ENCODE peak calls at places on chromosomes 1 and 21, in five cellular contexts. One of them, this sample, is unnamed.

GRCh38 chr1:109904105-109904817 is 6.4 kb upstream of the CSF1 start:
- DNase-seq in fibroblast of pulmonary artery: no peak
- DNase-seq in activated naive CD8-positive, alpha-beta T cell treated with anti-CD3 and anti-CD28 coated beads, Interleukin-2, amount 50 U/mL, for 24 hours: no peak
- DNase-seq in NCI-H1092: no peak
- DNase-seq in head of caudate nucleus: peak; percentile 88
- DNase-seq in this sample: no peak

GRCh38 chr1:230807029-230807428 is 59.8 kb downstream of the CAPN9 start:
- DNase-seq in activated naive CD8-positive, alpha-beta T cell treated with anti-CD3 and anti-CD28 coated beads, Interleukin-2, amount 50 U/mL, for 24 hours: no peak
- DNase-seq in NCI-H1092: peak; percentile 50
- DNase-seq in fibroblast of pulmonary artery: no peak
- DNase-seq in head of caudate nucleus: peak; percentile 95
- DNase-seq in this sample: no peak

GRCh38 chr1:31413405-31414005 is 492 bp downstream of the SERINC2 start:
- DNase-seq in NCI-H1092: no peak
- DNase-seq in head of caudate nucleus: no peak
- DNase-seq in fibroblast of pulmonary artery: peak; percentile 23
- DNase-seq in activated naive CD8-positive, alpha-beta T cell treated with anti-CD3 and anti-CD28 coated beads, Interleukin-2, amount 50 U/mL, for 24 hours: peak; percentile 19
- DNase-seq in this sample: peak; percentile 38

GRCh38 chr1:32953495-32953894 is 11.1 kb downstream of the RNF19B start:
- DNase-seq in fibroblast of pulmonary artery: peak; percentile 67
- DNase-seq in activated naive CD8-positive, alpha-beta T cell treated with anti-CD3 and anti-CD28 coated beads, Interleukin-2, amount 50 U/mL, for 24 hours: no peak
- DNase-seq in head of caudate nucleus: no peak
- DNase-seq in NCI-H1092: no peak
- DNase-seq in this sample: no peak

GRCh38 chr1:62245201-62245600 is 50.6 kb downstream of the L1TD1 start:
- DNase-seq in activated naive CD8-positive, alpha-beta T cell treated with anti-CD3 and anti-CD28 coated beads, Interleukin-2, amount 50 U/mL, for 24 hours: no peak
- DNase-seq in fibroblast of pulmonary artery: no peak
- DNase-seq in head of caudate nucleus: no peak
- DNase-seq in NCI-H1092: no peak
- DNase-seq in this sample: no peak

GRCh38 chr1:155295183-155295941 is 5.9 kb downstream of the PKLR start:
- DNase-seq in NCI-H1092: no peak
- DNase-seq in fibroblast of pulmonary artery: no peak
- DNase-seq in activated naive CD8-positive, alpha-beta T cell treated with anti-CD3 and anti-CD28 coated beads, Interleukin-2, amount 50 U/mL, for 24 hours: no peak
- DNase-seq in head of caudate nucleus: no peak
- DNase-seq in this sample: no peak

GRCh38 chr1:226945106-226945857 is 5.2 kb downstream of the COQ8A start:
- DNase-seq in NCI-H1092: peak; percentile 81
- DNase-seq in fibroblast of pulmonary artery: no peak
- DNase-seq in activated naive CD8-positive, alpha-beta T cell treated with anti-CD3 and anti-CD28 coated beads, Interleukin-2, amount 50 U/mL, for 24 hours: no peak
- DNase-seq in head of caudate nucleus: no peak
- DNase-seq in this sample: peak; percentile 44

GRCh38 chr1:105830614-105831146 is 1225.8 kb upstream of the PRMT6 start:
- DNase-seq in fibroblast of pulmonary artery: no peak
- DNase-seq in activated naive CD8-positive, alpha-beta T cell treated with anti-CD3 and anti-CD28 coated beads, Interleukin-2, amount 50 U/mL, for 24 hours: no peak
- DNase-seq in NCI-H1092: no peak
- DNase-seq in head of caudate nucleus: no peak
- DNase-seq in this sample: no peak

GRCh38 chr1:70779571-70779970 is 268.0 kb downstream of the PTGER3 start:
- DNase-seq in fibroblast of pulmonary artery: peak; percentile 2
- DNase-seq in head of caudate nucleus: no peak
- DNase-seq in NCI-H1092: no peak
- DNase-seq in activated naive CD8-positive, alpha-beta T cell treated with anti-CD3 and anti-CD28 coated beads, Interleukin-2, amount 50 U/mL, for 24 hours: no peak
- DNase-seq in this sample: no peak

GRCh38 chr1:182211364-182211763 is 149.9 kb upstream of the ZNF648 start:
- DNase-seq in head of caudate nucleus: no peak
- DNase-seq in NCI-H1092: no peak
- DNase-seq in activated naive CD8-positive, alpha-beta T cell treated with anti-CD3 and anti-CD28 coated beads, Interleukin-2, amount 50 U/mL, for 24 hours: no peak
- DNase-seq in fibroblast of pulmonary artery: no peak
- DNase-seq in this sample: no peak

GRCh38 chr21:33622253-33622652 is 19.3 kb downstream of the CRYZL1 start:
- DNase-seq in activated naive CD8-positive, alpha-beta T cell treated with anti-CD3 and anti-CD28 coated beads, Interleukin-2, amount 50 U/mL, for 24 hours: no peak
- DNase-seq in NCI-H1092: no peak
- DNase-seq in head of caudate nucleus: no peak
- DNase-seq in fibroblast of pulmonary artery: no peak
- DNase-seq in this sample: no peak

GRCh38 chr1:61591316-61591715 is 133.6 kb downstream of the TM2D1 start:
- DNase-seq in NCI-H1092: no peak
- DNase-seq in head of caudate nucleus: no peak
- DNase-seq in fibroblast of pulmonary artery: no peak
- DNase-seq in activated naive CD8-positive, alpha-beta T cell treated with anti-CD3 and anti-CD28 coated beads, Interleukin-2, amount 50 U/mL, for 24 hours: no peak
- DNase-seq in this sample: no peak

GRCh38 chr1:154219511-154219910 is 1.2 kb upstream of the UBAP2L start:
- DNase-seq in head of caudate nucleus: no peak
- DNase-seq in activated naive CD8-positive, alpha-beta T cell treated with anti-CD3 and anti-CD28 coated beads, Interleukin-2, amount 50 U/mL, for 24 hours: peak; percentile 11
- DNase-seq in NCI-H1092: no peak
- DNase-seq in fibroblast of pulmonary artery: no peak
- DNase-seq in this sample: no peak

GRCh38 chr1:233863901-233864545 is 40.5 kb upstream of the SLC35F3 start:
- DNase-seq in fibroblast of pulmonary artery: no peak
- DNase-seq in NCI-H1092: no peak
- DNase-seq in activated naive CD8-positive, alpha-beta T cell treated with anti-CD3 and anti-CD28 coated beads, Interleukin-2, amount 50 U/mL, for 24 hours: no peak
- DNase-seq in head of caudate nucleus: no peak
- DNase-seq in this sample: no peak

GRCh38 chr1:211495584-211495983 is 3.6 kb upstream of the RD3 start:
- DNase-seq in fibroblast of pulmonary artery: no peak
- DNase-seq in activated naive CD8-positive, alpha-beta T cell treated with anti-CD3 and anti-CD28 coated beads, Interleukin-2, amount 50 U/mL, for 24 hours: no peak
- DNase-seq in NCI-H1092: no peak
- DNase-seq in head of caudate nucleus: no peak
- DNase-seq in this sample: no peak

GRCh38 chr1:75394386-75395139 is 216.4 kb downstream of the SLC44A5 start:
- DNase-seq in fibroblast of pulmonary artery: no peak
- DNase-seq in activated naive CD8-positive, alpha-beta T cell treated with anti-CD3 and anti-CD28 coated beads, Interleukin-2, amount 50 U/mL, for 24 hours: no peak
- DNase-seq in head of caudate nucleus: no peak
- DNase-seq in NCI-H1092: no peak
- DNase-seq in this sample: no peak

GRCh38 chr1:203252678-203253077 is 23.2 kb upstream of the CHIT1 start:
- DNase-seq in fibroblast of pulmonary artery: no peak
- DNase-seq in NCI-H1092: no peak
- DNase-seq in activated naive CD8-positive, alpha-beta T cell treated with anti-CD3 and anti-CD28 coated beads, Interleukin-2, amount 50 U/mL, for 24 hours: no peak
- DNase-seq in head of caudate nucleus: no peak
- DNase-seq in this sample: no peak

GRCh38 chr1:152398812-152399698 is 15.0 kb downstream of the CRNN start:
- DNase-seq in NCI-H1092: no peak
- DNase-seq in activated naive CD8-positive, alpha-beta T cell treated with anti-CD3 and anti-CD28 coated beads, Interleukin-2, amount 50 U/mL, for 24 hours: no peak
- DNase-seq in fibroblast of pulmonary artery: peak; percentile 16
- DNase-seq in head of caudate nucleus: no peak
- DNase-seq in this sample: no peak

GRCh38 chr1:47587891-47588582 is 150.2 kb downstream of the FOXD2 start:
- DNase-seq in fibroblast of pulmonary artery: peak; percentile 21
- DNase-seq in NCI-H1092: no peak
- DNase-seq in activated naive CD8-positive, alpha-beta T cell treated with anti-CD3 and anti-CD28 coated beads, Interleukin-2, amount 50 U/mL, for 24 hours: no peak
- DNase-seq in head of caudate nucleus: no peak
- DNase-seq in this sample: no peak

GRCh38 chr1:248404024-248404423 is 1.2 kb downstream of the OR2T1 start:
- DNase-seq in head of caudate nucleus: no peak
- DNase-seq in activated naive CD8-positive, alpha-beta T cell treated with anti-CD3 and anti-CD28 coated beads, Interleukin-2, amount 50 U/mL, for 24 hours: no peak
- DNase-seq in NCI-H1092: no peak
- DNase-seq in fibroblast of pulmonary artery: peak; percentile 17
- DNase-seq in this sample: no peak

GRCh38 chr1:82788660-82789059 is 987.9 kb downstream of the ADGRL2 start:
- DNase-seq in fibroblast of pulmonary artery: no peak
- DNase-seq in activated naive CD8-positive, alpha-beta T cell treated with anti-CD3 and anti-CD28 coated beads, Interleukin-2, amount 50 U/mL, for 24 hours: no peak
- DNase-seq in NCI-H1092: no peak
- DNase-seq in head of caudate nucleus: no peak
- DNase-seq in this sample: no peak

GRCh38 chr1:42043182-42043581 is 110.0 kb upstream of the GUCA2B start:
- DNase-seq in fibroblast of pulmonary artery: peak; percentile 13
- DNase-seq in NCI-H1092: no peak
- DNase-seq in activated naive CD8-positive, alpha-beta T cell treated with anti-CD3 and anti-CD28 coated beads, Interleukin-2, amount 50 U/mL, for 24 hours: no peak
- DNase-seq in head of caudate nucleus: no peak
- DNase-seq in this sample: no peak

GRCh38 chr1:204651843-204652421 is 33.6 kb downstream of the LRRN2 start:
- DNase-seq in activated naive CD8-positive, alpha-beta T cell treated with anti-CD3 and anti-CD28 coated beads, Interleukin-2, amount 50 U/mL, for 24 hours: no peak
- DNase-seq in NCI-H1092: peak; percentile 47
- DNase-seq in fibroblast of pulmonary artery: no peak
- DNase-seq in head of caudate nucleus: no peak
- DNase-seq in this sample: no peak

GRCh38 chr1:23960291-23960718 is 677 bp downstream of the PNRC2 start:
- DNase-seq in NCI-H1092: no peak
- DNase-seq in activated naive CD8-positive, alpha-beta T cell treated with anti-CD3 and anti-CD28 coated beads, Interleukin-2, amount 50 U/mL, for 24 hours: no peak
- DNase-seq in fibroblast of pulmonary artery: peak; percentile 54
- DNase-seq in head of caudate nucleus: peak; percentile 10
- DNase-seq in this sample: no peak

GRCh38 chr21:28229811-28230210 is 762.9 kb downstream of the LTN1 start:
- DNase-seq in fibroblast of pulmonary artery: peak; percentile 91
- DNase-seq in NCI-H1092: no peak
- DNase-seq in activated naive CD8-positive, alpha-beta T cell treated with anti-CD3 and anti-CD28 coated beads, Interleukin-2, amount 50 U/mL, for 24 hours: no peak
- DNase-seq in head of caudate nucleus: no peak
- DNase-seq in this sample: no peak

GRCh38 chr21:33169360-33169759 is 60.4 kb upstream of the IFNAR2 start:
- DNase-seq in activated naive CD8-positive, alpha-beta T cell treated with anti-CD3 and anti-CD28 coated beads, Interleukin-2, amount 50 U/mL, for 24 hours: no peak
- DNase-seq in head of caudate nucleus: no peak
- DNase-seq in fibroblast of pulmonary artery: no peak
- DNase-seq in NCI-H1092: no peak
- DNase-seq in this sample: no peak

GRCh38 chr1:111758373-111758772 is 2.7 kb downstream of the DDX20 start:
- DNase-seq in NCI-H1092: no peak
- DNase-seq in head of caudate nucleus: no peak
- DNase-seq in fibroblast of pulmonary artery: no peak
- DNase-seq in activated naive CD8-positive, alpha-beta T cell treated with anti-CD3 and anti-CD28 coated beads, Interleukin-2, amount 50 U/mL, for 24 hours: no peak
- DNase-seq in this sample: no peak

GRCh38 chr1:158002630-158003408 is 9.4 kb downstream of the KIRREL1 start:
- DNase-seq in activated naive CD8-positive, alpha-beta T cell treated with anti-CD3 and anti-CD28 coated beads, Interleukin-2, amount 50 U/mL, for 24 hours: no peak
- DNase-seq in fibroblast of pulmonary artery: peak; percentile 62
- DNase-seq in head of caudate nucleus: no peak
- DNase-seq in NCI-H1092: no peak
- DNase-seq in this sample: no peak

GRCh38 chr1:22880174-22880601 is 92.5 kb downstream of the LACTBL1 start:
- DNase-seq in NCI-H1092: no peak
- DNase-seq in activated naive CD8-positive, alpha-beta T cell treated with anti-CD3 and anti-CD28 coated beads, Interleukin-2, amount 50 U/mL, for 24 hours: no peak
- DNase-seq in fibroblast of pulmonary artery: peak; percentile 49
- DNase-seq in head of caudate nucleus: no peak
- DNase-seq in this sample: no peak

This sample was measured in NCI-H2029 treated with DMSO at 0.1 percent for 48 hours.